ENCODE peak calls at places on chromosomes 1 and 21, in four cellular contexts. R, A, E and V are unnamed samples.

GRCh38 chr1:89607156-89607555 is 25.8 kb upstream of the LRRC8C start:
- DNase-seq in R (no peak), A (no peak), E (no peak), V (no peak)

GRCh38 chr1:152426731-152427130 is 12.7 kb upstream of the CRNN start:
- DNase-seq in R (no peak), A (no peak), E (no peak), V (no peak)

GRCh38 chr21:43917515-43918384 is 52.7 kb downstream of the AGPAT3 start:
- DNase-seq in R (peak; percentile 58), A (no peak), E (no peak), V (no peak)

GRCh38 chr21:45329261-45330074 is 41.8 kb upstream of the POFUT2 start:
- DNase-seq in R (no peak), A (no peak), E (no peak), V (no peak)

GRCh38 chr1:174788981-174789380 is 210.8 kb upstream of the CACYBP start:
- DNase-seq in R (no peak), A (no peak), E (no peak), V (no peak)

GRCh38 chr21:44366586-44367211 is 13.3 kb downstream of the TRPM2 start:
- DNase-seq in R (no peak), A (no peak), E (peak; percentile 13), V (no peak)

GRCh38 chr1:172895050-172895460 is 155.7 kb downstream of the TNFSF18 start:
- DNase-seq in R (no peak), A (no peak), E (no peak), V (no peak)

GRCh38 chr1:145858937-145859490 is at the start of gene PIAS3:
- DNase-seq in R (peak; percentile 95), A (peak; percentile 72), E (peak; percentile 98), V (peak; percentile 98)

GRCh38 chr1:14027099-14027498 is 327.1 kb downstream of the PRDM2 start:
- DNase-seq in R (peak; percentile 16), A (no peak), E (no peak), V (peak; percentile 20)

GRCh38 chr1:153608742-153609584 is 4.0 kb downstream of the S100A16 start:
- DNase-seq in R (peak; percentile 95), A (peak; percentile 41), E (no peak), V (peak; percentile 84)

GRCh38 chr1:157932082-157932481 is 61.4 kb upstream of the KIRREL1 start:
- DNase-seq in R (peak; percentile 19), A (no peak), E (no peak), V (no peak)

GRCh38 chr1:87074001-87074795 is 159.8 kb downstream of the HS2ST1 start:
- DNase-seq in R (no peak), A (no peak), E (no peak), V (no peak)

GRCh38 chr1:53465023-53465957 is 6.1 kb downstream of the DMRTB1 start:
- DNase-seq in R (no peak), A (no peak), E (peak; percentile 65), V (no peak)

GRCh38 chr21:43940672-43941071 is 71.4 kb upstream of the TRAPPC10 start:
- DNase-seq in R (no peak), A (no peak), E (no peak), V (no peak)

GRCh38 chr1:30914587-30914922 is 6.0 kb upstream of the SDC3 start:
- DNase-seq in R (no peak), A (no peak), E (no peak), V (no peak)

GRCh38 chr21:29233611-29234540 is 64.8 kb upstream of the BACH1 start:
- DNase-seq in R (no peak), A (no peak), E (no peak), V (no peak)

GRCh38 chr1:184513966-184514365 is 127.1 kb downstream of the C1orf21 start:
- DNase-seq in R (no peak), A (no peak), E (no peak), V (no peak)

GRCh38 chr1:161159087-161159914 is at the start of gene USP21:
- DNase-seq in R (peak; percentile 95), A (peak; percentile 77), E (peak; percentile 96), V (peak; percentile 95)

GRCh38 chr1:161970633-161971032 is 53.0 kb downstream of the OLFML2B start:
- DNase-seq in R (no peak), A (no peak), E (no peak), V (no peak)

DNA sequence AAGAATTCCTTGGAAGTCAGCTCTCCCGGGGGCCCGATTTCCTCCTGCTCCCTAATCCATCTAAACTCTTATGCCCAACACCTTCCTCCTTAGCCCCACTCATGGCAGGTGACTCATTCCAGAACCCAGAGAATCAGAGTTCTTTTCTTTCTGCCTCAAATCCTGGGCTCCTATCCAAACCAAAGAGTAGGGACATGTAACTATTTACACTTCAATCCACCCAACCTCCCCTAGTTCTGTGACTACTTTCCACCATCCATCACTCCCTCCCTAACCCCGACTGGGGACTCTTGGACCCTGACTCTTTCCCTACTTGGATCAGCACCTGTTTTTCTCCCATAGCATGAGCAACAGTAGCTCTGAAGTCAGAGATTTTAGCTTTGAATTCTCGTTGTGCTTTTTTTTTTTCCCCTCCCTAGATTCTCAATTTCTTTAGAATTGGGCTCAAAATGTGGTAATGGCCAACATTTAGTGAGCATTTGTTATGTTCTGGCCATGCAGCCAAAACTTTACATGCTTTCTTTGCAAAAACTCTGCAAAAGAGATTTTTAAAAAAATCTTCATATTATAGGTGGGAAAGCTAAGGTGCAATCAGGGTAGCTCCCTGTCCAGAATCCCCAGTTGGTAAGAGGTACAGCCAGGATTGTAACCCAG is 7.5 kb upstream of the CYP4A11 start:
- DNase-seq in R (no peak), A (no peak), E (no peak), V (no peak)
- TF ChIP-seq TEAD4 in R (no peak), A (no peak), E (no peak), V (no peak)

DNA sequence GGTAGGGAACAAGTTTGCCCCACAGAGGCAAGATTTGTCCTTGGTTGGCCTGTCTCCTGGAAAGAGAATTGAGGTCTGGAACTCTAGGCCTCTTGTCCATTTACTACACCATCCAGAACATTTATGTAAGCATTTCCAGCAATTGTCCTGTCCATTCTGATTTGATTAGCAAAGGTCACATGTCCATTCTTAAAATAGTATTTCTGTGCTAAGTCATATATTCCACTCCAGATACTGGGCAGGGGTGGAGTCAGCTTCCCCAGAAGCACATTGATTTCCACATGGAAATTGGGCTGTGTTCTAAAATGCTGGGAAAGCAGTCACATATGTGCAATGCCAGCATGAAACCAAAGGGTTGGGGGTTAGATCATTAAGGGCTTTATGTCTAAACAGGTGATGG is 21.5 kb upstream of the FMN2 start:
- DNase-seq in R (no peak), A (no peak), E (no peak), V (no peak)
- TF ChIP-seq TEAD4 in R (no peak), A (no peak), E (no peak), V (no peak)

GRCh38 chr1:1996207-1996651 is 7.4 kb downstream of the CFAP74 start:
- DNase-seq in R (no peak), A (no peak), E (no peak), V (no peak)
- TF ChIP-seq TEAD4 in R (peak; percentile 41), A (no peak), E (no peak), V (no peak)

DNA sequence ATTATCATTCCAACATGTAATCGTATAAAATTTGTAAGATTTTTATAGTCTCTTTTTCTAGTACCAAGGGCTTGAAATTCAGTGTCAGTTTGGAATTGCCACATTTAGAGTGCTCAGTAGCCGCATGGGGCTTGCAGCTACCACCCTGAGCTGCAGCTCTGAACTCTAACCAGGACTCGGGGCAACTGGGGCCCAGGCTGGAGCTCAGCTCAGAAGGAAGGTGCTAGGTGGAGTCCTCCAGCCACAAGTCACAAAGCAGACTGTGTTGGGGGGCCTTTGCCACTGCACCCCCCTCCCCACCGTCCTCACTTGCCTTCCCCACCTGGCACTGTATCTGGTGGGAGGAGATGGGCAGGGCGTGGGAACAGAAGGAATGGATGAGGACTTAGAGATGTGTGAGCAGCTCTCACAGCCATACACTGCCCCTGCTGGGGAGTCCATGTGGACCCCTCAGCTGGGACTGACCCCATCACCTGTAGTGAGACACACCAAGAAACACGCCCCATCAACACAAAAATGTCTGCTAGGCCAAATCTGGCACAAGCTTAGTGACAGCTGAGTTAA is 241.8 kb upstream of the RAB4A start:
- DNase-seq in R (no peak), A (no peak), E (no peak), V (no peak)
- TF ChIP-seq TEAD4 in R (no peak), A (no peak), E (no peak), V (no peak)

GRCh38 chr1:27872802-27873665 is 690 bp downstream of the THEMIS2 start:
- DNase-seq in R (peak; percentile 63), A (no peak), E (peak; percentile 55), V (peak; percentile 40)
- TF ChIP-seq TEAD4 in R (no peak), A (no peak), E (no peak), V (no peak)

GRCh38 chr1:159090566-159091546 is 14.3 kb upstream of the AIM2 start:
- DNase-seq in R (no peak), A (no peak), E (no peak), V (no peak)

GRCh38 chr1:159084867-159085266 is 8.3 kb upstream of the AIM2 start:
- DNase-seq in R (no peak), A (no peak), E (no peak), V (no peak)

GRCh38 chr1:159088566-159089183 is 12.1 kb upstream of the AIM2 start:
- DNase-seq in R (no peak), A (no peak), E (no peak), V (no peak)

GRCh38 chr1:159089184-159089791 is 12.7 kb upstream of the AIM2 start:
- DNase-seq in R (peak; percentile 39), A (no peak), E (no peak), V (no peak)

DNA sequence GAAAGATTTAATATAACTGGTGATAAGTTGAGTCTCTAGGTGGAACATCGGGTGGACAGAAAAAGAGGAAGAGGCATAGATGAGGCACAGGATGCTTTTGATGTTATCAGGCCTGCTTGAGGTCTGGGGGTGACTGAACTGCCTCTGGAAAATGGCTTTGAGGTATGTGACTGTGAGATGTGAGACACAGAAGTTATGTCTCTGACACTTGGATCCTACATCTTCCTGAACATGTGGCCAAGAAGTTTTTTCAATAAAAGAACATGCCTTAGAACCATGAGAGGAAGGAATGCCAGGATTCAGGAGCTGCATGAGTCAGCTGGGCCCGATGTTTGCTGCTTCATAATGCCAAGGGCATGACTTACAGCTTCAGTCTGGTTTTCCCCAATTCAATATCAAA is 11.5 kb upstream of the AIM2 start:
- DNase-seq in R (no peak), A (no peak), E (no peak), V (no peak)
- TF ChIP-seq TEAD4 in R (no peak), A (no peak), E (no peak), V (no peak)

GRCh38 chr1:159678924-159679323 is 35.5 kb downstream of the CRP start:
- DNase-seq in R (no peak), A (no peak), E (no peak), V (no peak)

GRCh38 chr1:159669338-159669737 is 45.1 kb downstream of the CRP start:
- DNase-seq in R (no peak), A (no peak), E (no peak), V (no peak)

DNA sequence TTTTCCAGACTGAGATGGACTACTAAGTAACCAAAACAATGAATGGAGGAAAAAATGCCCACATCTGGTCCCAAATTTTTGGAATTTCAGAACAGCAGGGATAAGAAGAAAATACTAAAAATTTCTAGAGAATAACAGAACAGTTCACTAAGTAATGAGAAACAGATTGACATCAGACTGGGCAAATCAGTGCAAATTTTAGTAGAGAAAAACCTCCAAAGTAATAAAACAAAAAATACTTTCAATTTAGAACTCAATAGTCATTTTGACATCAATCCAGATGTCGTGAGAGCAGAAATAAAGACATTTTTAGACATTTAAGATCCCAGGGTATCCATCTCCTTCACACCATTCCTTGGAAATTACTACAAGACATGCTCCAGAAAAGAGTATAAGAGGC is 39.3 kb downstream of the CRP start:
- DNase-seq in R (no peak), A (no peak), E (no peak), V (no peak)
- TF ChIP-seq TEAD4 in R (no peak), A (no peak), E (no peak), V (no peak)